ENCODE peak calls at places on chromosome 15, in nine cellular contexts. One of them, this sample, is unnamed.

GRCh38 chr15:60582370-60583036 is 103.6 kb upstream of the ICE2 start:
- DNase-seq in astrocyte of the spinal cord: no peak
- DNase-seq in HCT116: no peak
- DNase-seq in stomach: no peak
- DNase-seq in pancreas: no peak
- DNase-seq in GM12865: peak
- DNase-seq in heart left ventricle: no peak
- DNase-seq in brain microvascular endothelial cell: peak
- DNase-seq in lower lobe of right lung: no peak
- DNase-seq in this sample: no peak

GRCh38 chr15:88454867-88455810 is 12.0 kb downstream of the MRPL46 start:
- DNase-seq in pancreas: peak
- DNase-seq in astrocyte of the spinal cord: peak
- DNase-seq in GM12865: peak
- DNase-seq in heart left ventricle: peak
- DNase-seq in HCT116: peak
- DNase-seq in brain microvascular endothelial cell: peak
- DNase-seq in stomach: peak
- DNase-seq in lower lobe of right lung: peak
- DNase-seq in this sample: peak

GRCh38 chr15:68791431-68792283 is 29.0 kb downstream of the ANP32A start:
- DNase-seq in astrocyte of the spinal cord: no peak
- DNase-seq in stomach: no peak
- DNase-seq in pancreas: no peak
- DNase-seq in heart left ventricle: no peak
- DNase-seq in GM12865: peak
- DNase-seq in lower lobe of right lung: no peak
- DNase-seq in HCT116: no peak
- DNase-seq in brain microvascular endothelial cell: no peak
- DNase-seq in this sample: no peak

GRCh38 chr15:56802164-56802563 is 68.9 kb upstream of the ZNF280D start:
- DNase-seq in GM12865: no peak
- DNase-seq in heart left ventricle: no peak
- DNase-seq in HCT116: no peak
- DNase-seq in brain microvascular endothelial cell: no peak
- DNase-seq in pancreas: no peak
- DNase-seq in stomach: no peak
- DNase-seq in astrocyte of the spinal cord: no peak
- DNase-seq in lower lobe of right lung: no peak
- DNase-seq in this sample: no peak

GRCh38 chr15:83626171-83626802 is 27.6 kb upstream of the ADAMTSL3 start:
- DNase-seq in stomach: no peak
- DNase-seq in lower lobe of right lung: no peak
- DNase-seq in brain microvascular endothelial cell: peak
- DNase-seq in astrocyte of the spinal cord: no peak
- DNase-seq in heart left ventricle: no peak
- DNase-seq in pancreas: no peak
- DNase-seq in HCT116: no peak
- DNase-seq in GM12865: no peak
- DNase-seq in this sample: no peak

GRCh38 chr15:82870727-82871576 is 61.5 kb downstream of the WHAMM start:
- DNase-seq in brain microvascular endothelial cell: no peak
- DNase-seq in astrocyte of the spinal cord: no peak
- DNase-seq in GM12865: no peak
- DNase-seq in lower lobe of right lung: no peak
- DNase-seq in heart left ventricle: no peak
- DNase-seq in HCT116: no peak
- DNase-seq in pancreas: no peak
- DNase-seq in stomach: peak
- DNase-seq in this sample: no peak

GRCh38 chr15:59232476-59232875 is 25.8 kb downstream of the LDHAL6B start:
- DNase-seq in lower lobe of right lung: no peak
- DNase-seq in GM12865: no peak
- DNase-seq in heart left ventricle: no peak
- DNase-seq in brain microvascular endothelial cell: peak
- DNase-seq in stomach: no peak
- DNase-seq in pancreas: no peak
- DNase-seq in HCT116: no peak
- DNase-seq in astrocyte of the spinal cord: peak
- DNase-seq in this sample: no peak

GRCh38 chr15:81304226-81304625 is 19.7 kb downstream of the STARD5 start:
- DNase-seq in GM12865: peak
- DNase-seq in brain microvascular endothelial cell: peak
- DNase-seq in stomach: no peak
- DNase-seq in lower lobe of right lung: no peak
- DNase-seq in heart left ventricle: peak
- DNase-seq in astrocyte of the spinal cord: peak
- DNase-seq in HCT116: no peak
- DNase-seq in pancreas: no peak
- DNase-seq in this sample: no peak

GRCh38 chr15:40346579-40347558 is 4.0 kb upstream of the PHGR1 start:
- DNase-seq in stomach: no peak
- DNase-seq in HCT116: no peak
- DNase-seq in pancreas: no peak
- DNase-seq in brain microvascular endothelial cell: no peak
- DNase-seq in lower lobe of right lung: no peak
- DNase-seq in heart left ventricle: no peak
- DNase-seq in astrocyte of the spinal cord: no peak
- DNase-seq in GM12865: no peak
- DNase-seq in this sample: no peak

GRCh38 chr15:82942691-82943090 is 9.8 kb downstream of the HOMER2 start:
- DNase-seq in astrocyte of the spinal cord: peak
- DNase-seq in pancreas: peak
- DNase-seq in GM12865: no peak
- DNase-seq in stomach: peak
- DNase-seq in HCT116: peak
- DNase-seq in lower lobe of right lung: peak
- DNase-seq in brain microvascular endothelial cell: no peak
- DNase-seq in heart left ventricle: no peak
- DNase-seq in this sample: peak

GRCh38 chr15:72306211-72306785 is 13.7 kb downstream of the CELF6 start:
- DNase-seq in GM12865: peak
- DNase-seq in lower lobe of right lung: no peak
- DNase-seq in stomach: no peak
- DNase-seq in HCT116: no peak
- DNase-seq in heart left ventricle: no peak
- DNase-seq in pancreas: no peak
- DNase-seq in astrocyte of the spinal cord: peak
- DNase-seq in brain microvascular endothelial cell: peak
- DNase-seq in this sample: peak

GRCh38 chr15:98981851-98982722 is 25.5 kb downstream of the PGPEP1L start:
- DNase-seq in stomach: no peak
- DNase-seq in astrocyte of the spinal cord: peak
- DNase-seq in HCT116: no peak
- DNase-seq in pancreas: no peak
- DNase-seq in lower lobe of right lung: no peak
- DNase-seq in heart left ventricle: no peak
- DNase-seq in brain microvascular endothelial cell: peak
- DNase-seq in GM12865: peak
- DNase-seq in this sample: no peak

DNA sequence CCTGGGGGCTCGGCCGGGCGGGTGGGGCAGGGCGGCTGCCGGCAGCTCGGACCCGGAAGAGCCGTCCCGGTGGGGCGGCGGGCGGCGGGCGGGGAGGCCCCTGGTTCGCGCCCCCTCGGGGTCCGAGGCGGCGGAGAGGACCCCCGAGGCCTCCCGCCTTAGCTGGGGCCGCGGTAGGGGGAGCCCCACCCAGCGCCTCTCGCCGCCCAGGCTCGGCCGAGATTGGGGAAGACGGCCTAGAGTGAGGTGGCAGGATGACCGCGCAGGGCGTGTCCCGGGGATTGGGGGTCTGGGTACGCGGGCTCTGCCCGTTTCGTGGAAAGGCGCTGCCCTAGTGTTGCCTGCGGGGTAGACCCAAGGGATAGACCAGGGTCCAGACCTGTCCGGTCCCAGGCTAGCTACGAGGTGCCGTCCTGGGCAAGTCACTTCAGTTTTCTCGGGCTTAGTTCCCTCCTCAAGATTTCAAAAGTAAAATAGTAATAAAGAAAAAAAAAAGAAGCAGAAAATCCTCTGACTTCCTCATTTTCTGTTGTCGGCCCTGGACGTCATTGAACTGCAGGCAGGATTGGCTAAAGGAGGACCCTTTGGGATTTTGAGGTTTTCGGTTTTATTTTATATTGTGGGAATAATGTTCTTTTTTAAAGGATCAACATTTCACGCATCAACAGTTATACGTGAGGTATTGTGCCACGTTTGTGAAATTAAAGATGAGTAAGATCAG is 580 bp downstream of the IQGAP1 start:
- DNase-seq in GM12865: peak
- DNase-seq in brain microvascular endothelial cell: peak
- DNase-seq in pancreas: peak
- DNase-seq in astrocyte of the spinal cord: peak
- DNase-seq in heart left ventricle: peak
- DNase-seq in lower lobe of right lung: peak
- DNase-seq in stomach: peak
- DNase-seq in HCT116: no peak
- DNase-seq in this sample: peak
- TF ChIP-seq CTCF in GM12865: no peak
- TF ChIP-seq CTCF in brain microvascular endothelial cell: no peak
- TF ChIP-seq CTCF in pancreas: no peak
- TF ChIP-seq CTCF in astrocyte of the spinal cord: no peak
- TF ChIP-seq CTCF in heart left ventricle: peak
- TF ChIP-seq CTCF in lower lobe of right lung: no peak
- TF ChIP-seq CTCF in stomach: no peak
- TF ChIP-seq CTCF in HCT116: no peak
- TF ChIP-seq CTCF in this sample: no peak

DNA sequence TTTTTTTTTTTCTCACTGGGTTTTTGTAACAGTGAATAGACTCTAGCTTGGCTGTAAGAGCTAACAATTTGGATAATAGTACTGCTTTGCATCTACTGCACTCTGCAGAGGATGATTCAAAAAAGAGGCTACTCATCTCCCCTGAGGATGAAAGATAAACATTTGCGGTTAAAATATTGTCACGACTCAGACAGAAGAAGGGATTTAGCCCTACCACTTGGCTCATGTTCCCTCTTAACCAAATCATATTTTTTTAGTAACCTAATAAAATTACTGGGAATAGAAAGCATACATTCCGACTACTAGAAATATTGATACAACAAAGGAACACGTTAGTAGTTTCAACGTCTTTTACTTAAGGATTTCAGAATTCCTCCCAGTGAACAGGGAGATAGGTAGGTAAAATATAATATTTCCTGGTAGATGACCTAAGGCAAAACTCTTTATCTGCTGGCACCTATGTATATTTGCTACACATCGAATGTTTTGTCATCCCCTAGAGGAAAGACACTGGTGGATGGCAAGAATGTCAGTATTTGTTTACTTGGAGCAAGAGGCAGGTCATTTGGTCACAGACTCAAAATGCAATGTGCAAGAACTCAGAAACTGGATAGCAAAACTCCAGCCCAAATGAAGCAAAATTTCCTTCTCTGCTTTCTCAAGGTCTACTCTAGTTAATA is 110.8 kb downstream of the GREM1 start:
- DNase-seq in GM12865: no peak
- DNase-seq in brain microvascular endothelial cell: peak
- DNase-seq in HCT116: no peak
- DNase-seq in lower lobe of right lung: no peak
- DNase-seq in stomach: no peak
- DNase-seq in heart left ventricle: no peak
- DNase-seq in pancreas: no peak
- DNase-seq in astrocyte of the spinal cord: peak
- DNase-seq in this sample: peak
- TF ChIP-seq CTCF in GM12865: no peak
- TF ChIP-seq CTCF in brain microvascular endothelial cell: no peak
- TF ChIP-seq CTCF in HCT116: no peak
- TF ChIP-seq CTCF in lower lobe of right lung: no peak
- TF ChIP-seq CTCF in stomach: no peak
- TF ChIP-seq CTCF in heart left ventricle: no peak
- TF ChIP-seq CTCF in pancreas: no peak
- TF ChIP-seq CTCF in astrocyte of the spinal cord: no peak
- TF ChIP-seq CTCF in this sample: no peak

GRCh38 chr15:96585634-96586386 is 255.3 kb downstream of the NR2F2 start:
- DNase-seq in brain microvascular endothelial cell: no peak
- DNase-seq in lower lobe of right lung: no peak
- DNase-seq in pancreas: no peak
- DNase-seq in heart left ventricle: no peak
- DNase-seq in stomach: no peak
- DNase-seq in HCT116: no peak
- DNase-seq in GM12865: no peak
- DNase-seq in astrocyte of the spinal cord: peak
- DNase-seq in this sample: no peak
- TF ChIP-seq CTCF in brain microvascular endothelial cell: peak
- TF ChIP-seq CTCF in lower lobe of right lung: no peak
- TF ChIP-seq CTCF in pancreas: no peak
- TF ChIP-seq CTCF in heart left ventricle: no peak
- TF ChIP-seq CTCF in stomach: peak
- TF ChIP-seq CTCF in HCT116: peak
- TF ChIP-seq CTCF in GM12865: no peak
- TF ChIP-seq CTCF in astrocyte of the spinal cord: peak
- TF ChIP-seq CTCF in this sample: no peak

GRCh38 chr15:90886291-90886614 is 1.9 kb downstream of the FES start:
- DNase-seq in HCT116: no peak
- DNase-seq in GM12865: no peak
- DNase-seq in heart left ventricle: no peak
- DNase-seq in pancreas: no peak
- DNase-seq in stomach: no peak
- DNase-seq in lower lobe of right lung: no peak
- DNase-seq in astrocyte of the spinal cord: no peak
- DNase-seq in brain microvascular endothelial cell: no peak
- DNase-seq in this sample: no peak
- TF ChIP-seq CTCF in HCT116: no peak
- TF ChIP-seq CTCF in GM12865: no peak
- TF ChIP-seq CTCF in heart left ventricle: peak
- TF ChIP-seq CTCF in pancreas: no peak
- TF ChIP-seq CTCF in stomach: no peak
- TF ChIP-seq CTCF in lower lobe of right lung: no peak
- TF ChIP-seq CTCF in astrocyte of the spinal cord: no peak
- TF ChIP-seq CTCF in brain microvascular endothelial cell: no peak
- TF ChIP-seq CTCF in this sample: peak

GRCh38 chr15:47987908-47988532 is 132.8 kb upstream of the SLC24A5 start:
- DNase-seq in GM12865: peak
- DNase-seq in HCT116: peak
- DNase-seq in pancreas: no peak
- DNase-seq in brain microvascular endothelial cell: peak
- DNase-seq in stomach: no peak
- DNase-seq in heart left ventricle: peak
- DNase-seq in astrocyte of the spinal cord: peak
- DNase-seq in lower lobe of right lung: no peak
- DNase-seq in this sample: peak
- TF ChIP-seq CTCF in GM12865: peak
- TF ChIP-seq CTCF in HCT116: peak
- TF ChIP-seq CTCF in pancreas: peak
- TF ChIP-seq CTCF in brain microvascular endothelial cell: peak
- TF ChIP-seq CTCF in stomach: peak
- TF ChIP-seq CTCF in heart left ventricle: peak
- TF ChIP-seq CTCF in astrocyte of the spinal cord: peak
- TF ChIP-seq CTCF in lower lobe of right lung: peak
- TF ChIP-seq CTCF in this sample: peak

GRCh38 chr15:25947336-25948080 is 84.4 kb upstream of the ATP10A start:
- DNase-seq in astrocyte of the spinal cord: no peak
- DNase-seq in stomach: no peak
- DNase-seq in pancreas: no peak
- DNase-seq in heart left ventricle: no peak
- DNase-seq in lower lobe of right lung: no peak
- DNase-seq in brain microvascular endothelial cell: no peak
- DNase-seq in HCT116: no peak
- DNase-seq in GM12865: no peak
- DNase-seq in this sample: no peak
- TF ChIP-seq CTCF in astrocyte of the spinal cord: no peak
- TF ChIP-seq CTCF in stomach: no peak
- TF ChIP-seq CTCF in pancreas: no peak
- TF ChIP-seq CTCF in heart left ventricle: no peak
- TF ChIP-seq CTCF in lower lobe of right lung: no peak
- TF ChIP-seq CTCF in brain microvascular endothelial cell: no peak
- TF ChIP-seq CTCF in HCT116: no peak
- TF ChIP-seq CTCF in GM12865: peak
- TF ChIP-seq CTCF in this sample: peak

GRCh38 chr15:25437751-25438600 is 848 bp downstream of the UBE3A start:
- DNase-seq in astrocyte of the spinal cord: peak
- DNase-seq in brain microvascular endothelial cell: peak
- DNase-seq in HCT116: peak
- DNase-seq in GM12865: peak
- DNase-seq in stomach: peak
- DNase-seq in lower lobe of right lung: peak
- DNase-seq in pancreas: peak
- DNase-seq in heart left ventricle: peak
- DNase-seq in this sample: peak
- TF ChIP-seq CTCF in astrocyte of the spinal cord: peak
- TF ChIP-seq CTCF in brain microvascular endothelial cell: no peak
- TF ChIP-seq CTCF in HCT116: no peak
- TF ChIP-seq CTCF in GM12865: peak
- TF ChIP-seq CTCF in stomach: no peak
- TF ChIP-seq CTCF in lower lobe of right lung: peak
- TF ChIP-seq CTCF in pancreas: no peak
- TF ChIP-seq CTCF in heart left ventricle: peak
- TF ChIP-seq CTCF in this sample: no peak